ENCODE peak calls at places on chromosomes 3 and 15, in ten cellular contexts. B, F, R, A, W, O, Z, V, Q and P are unnamed samples.

GRCh38 chr15:48005077-48005476 is 115.7 kb upstream of the SLC24A5 start:
- DNase-seq in B (no peak), F (no peak), R (no peak), A (no peak), W (no peak), O (no peak), Z (no peak), V (no peak), Q (no peak), P (no peak)

GRCh38 chr3:55185380-55185779 is 257.5 kb upstream of the LRTM1 start:
- DNase-seq in B (no peak), F (no peak), R (no peak), A (no peak), W (no peak), O (no peak), Z (no peak), V (no peak), Q (no peak), P (no peak)

GRCh38 chr15:71186971-71187960 is 72.0 kb downstream of the THSD4 start:
- DNase-seq in B (no peak), F (no peak), R (no peak), A (no peak), W (no peak), O (no peak), Z (no peak), V (no peak), Q (no peak), P (no peak)

GRCh38 chr3:15997274-15997943 is 177.1 kb upstream of the GALNT15 start:
- DNase-seq in B (no peak), F (no peak), R (no peak), A (no peak), W (no peak), O (no peak), Z (no peak), V (no peak), Q (no peak), P (no peak)

GRCh38 chr3:12479919-12480425 is 4.3 kb upstream of the TSEN2 start:
- DNase-seq in B (peak; percentile 88), F (peak; percentile 28), R (no peak), A (no peak), W (no peak), O (peak; percentile 64), Z (no peak), V (peak; percentile 42), Q (no peak), P (no peak)

GRCh38 chr3:188274249-188274915 is 120.4 kb downstream of the LPP start:
- DNase-seq in B (no peak), F (no peak), R (no peak), A (no peak), W (no peak), O (no peak), Z (no peak), V (peak; percentile 32), Q (no peak), P (no peak)

GRCh38 chr15:38111070-38111469 is 141.6 kb upstream of the SPRED1 start:
- DNase-seq in B (no peak), F (no peak), R (no peak), A (no peak), W (no peak), O (no peak), Z (no peak), V (no peak), Q (no peak), P (no peak)

GRCh38 chr3:20038679-20039078 is 1.6 kb upstream of the KAT2B start:
- DNase-seq in B (no peak), F (no peak), R (no peak), A (no peak), W (no peak), O (no peak), Z (no peak), V (no peak), Q (no peak), P (no peak)

GRCh38 chr3:98782826-98783500 is 19.8 kb downstream of the ST3GAL6 start:
- DNase-seq in B (no peak), F (no peak), R (no peak), A (no peak), W (no peak), O (no peak), Z (no peak), V (no peak), Q (no peak), P (no peak)

GRCh38 chr15:42151736-42152135 is 4.7 kb downstream of the PLA2G4F start:
- DNase-seq in B (peak; percentile 23), F (no peak), R (peak; percentile 21), A (no peak), W (no peak), O (no peak), Z (no peak), V (no peak), Q (no peak), P (peak; percentile 59)

GRCh38 chr3:120272294-120272693 is 12.7 kb downstream of the GPR156 start:
- DNase-seq in B (no peak), F (no peak), R (no peak), A (no peak), W (no peak), O (no peak), Z (no peak), V (no peak), Q (no peak), P (peak; percentile 38)

GRCh38 chr15:77144028-77144427 is 73.1 kb upstream of the TSPAN3 start:
- DNase-seq in B (no peak), F (no peak), R (no peak), A (no peak), W (no peak), O (no peak), Z (no peak), V (no peak), Q (no peak), P (no peak)

GRCh38 chr15:77983708-77984445 is 93.6 kb downstream of the TBC1D2B start:
- DNase-seq in B (peak; percentile 41), F (no peak), R (no peak), A (peak; percentile 62), W (no peak), O (no peak), Z (no peak), V (no peak), Q (no peak), P (no peak)

GRCh38 chr15:73593278-73594074 is 39.7 kb downstream of the NPTN start:
- DNase-seq in B (no peak), F (no peak), R (no peak), A (peak; percentile 79), W (no peak), O (no peak), Z (no peak), V (peak; percentile 55), Q (no peak), P (no peak)

GRCh38 chr3:45783667-45784066 is 12.7 kb downstream of the SLC6A20 start:
- DNase-seq in B (no peak), F (no peak), R (no peak), A (no peak), W (no peak), O (no peak), Z (no peak), V (no peak), Q (no peak), P (no peak)
- TF ChIP-seq CTCF in B (no peak), F (no peak), R (no peak), A (no peak), W (no peak), O (no peak), Z (peak; percentile 36), V (no peak), Q (no peak), P (peak; percentile 11)

DNA sequence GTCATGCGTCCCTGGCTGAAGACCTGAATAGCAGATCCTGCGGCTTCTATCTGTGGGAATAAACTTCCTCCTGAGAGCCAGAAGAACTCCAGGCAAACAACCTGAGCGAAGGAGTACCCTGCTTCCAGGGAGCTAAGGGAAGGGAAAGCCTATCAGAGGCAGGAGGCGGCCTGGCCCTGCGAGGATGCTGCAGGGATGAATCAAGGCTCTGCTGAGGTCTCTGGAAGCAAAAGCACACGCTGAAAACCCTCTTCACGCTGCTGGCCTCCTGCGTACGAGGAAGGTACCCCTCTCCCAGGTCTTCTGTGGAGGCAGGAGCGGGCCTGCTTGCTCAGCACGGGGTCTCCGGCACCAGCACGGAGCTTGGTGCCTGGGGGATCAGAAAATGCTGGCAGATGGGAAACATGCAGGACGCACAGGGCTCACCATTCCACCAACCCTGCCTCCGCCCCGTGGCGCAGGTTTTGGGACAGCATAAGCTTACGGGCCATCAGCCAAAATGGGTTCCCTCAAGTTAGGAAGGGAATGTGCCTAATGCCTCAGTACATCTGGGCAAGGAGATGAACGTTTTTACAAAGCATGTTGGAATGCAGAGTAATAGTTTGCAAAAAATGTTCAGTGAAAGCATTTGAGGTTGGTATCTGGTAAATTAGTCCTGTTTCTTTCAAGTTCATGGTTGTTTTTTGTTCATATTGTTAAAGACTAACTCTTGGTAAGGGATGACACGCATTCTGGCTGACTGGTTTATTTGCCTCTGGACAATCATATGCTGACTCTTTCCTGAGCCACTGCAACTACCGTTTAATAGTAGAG is 72.3 kb downstream of the CHSY1 start:
- DNase-seq in B (no peak), F (no peak), R (no peak), A (no peak), W (no peak), O (no peak), Z (no peak), V (peak; percentile 73), Q (no peak), P (no peak)
- H3K4me3 ChIP-seq in B (no peak overlapping the region), F (no peak overlapping the region), R (no peak overlapping the region), A (no peak overlapping the region), W (no peak overlapping the region), O (no peak overlapping the region), Z (no peak overlapping the region), V (no peak overlapping the region), Q (no peak overlapping the region), P (no peak overlapping the region)

GRCh38 chr3:183885766-183886165 is 1.1 kb upstream of the PARL start:
- DNase-seq in B (no peak), F (no peak), R (no peak), A (no peak), W (no peak), O (no peak), Z (no peak), V (no peak), Q (no peak), P (no peak)
- TF ChIP-seq CTCF in B (no peak), F (no peak), R (no peak), A (no peak), W (no peak), O (no peak), Z (no peak), V (no peak), Q (no peak), P (no peak)

GRCh38 chr15:81520480-81520879 is 146.5 kb upstream of the TMC3 start:
- DNase-seq in B (no peak), F (no peak), R (no peak), A (no peak), W (no peak), O (no peak), Z (no peak), V (no peak), Q (no peak), P (no peak)

GRCh38 chr15:81511160-81511559 is 137.1 kb upstream of the TMC3 start:
- DNase-seq in B (no peak), F (no peak), R (no peak), A (no peak), W (no peak), O (no peak), Z (no peak), V (peak; percentile 46), Q (no peak), P (no peak)

GRCh38 chr15:81514769-81515168 is 140.8 kb upstream of the TMC3 start:
- DNase-seq in B (no peak), F (no peak), R (no peak), A (no peak), W (no peak), O (no peak), Z (no peak), V (no peak), Q (no peak), P (no peak)

GRCh38 chr15:81516012-81516411 is 142.0 kb upstream of the TMC3 start:
- DNase-seq in B (no peak), F (no peak), R (no peak), A (no peak), W (no peak), O (no peak), Z (no peak), V (no peak), Q (no peak), P (no peak)

GRCh38 chr15:81516461-81516860 is 142.4 kb upstream of the TMC3 start:
- DNase-seq in B (no peak), F (no peak), R (no peak), A (no peak), W (no peak), O (no peak), Z (no peak), V (peak; percentile 16), Q (no peak), P (no peak)
- H3K4me3 ChIP-seq in B (no peak overlapping the region), F (no peak overlapping the region), R (no peak overlapping the region), A (no peak overlapping the region), W (no peak overlapping the region), O (no peak overlapping the region), Z (no peak overlapping the region), V (no peak overlapping the region), Q (no peak overlapping the region), P (no peak overlapping the region)